ENCODE peak calls at places on chromosomes 12 and 14, in seven cellular contexts. A is fibroblast of lung, R is Caco-2, M is thoracic aorta, T is fibroblast of mammary gland, G is progenitor cell of endocrine pancreas, L is lower leg skin. V is an unnamed sample.

GRCh38 chr14:71620401-71620800 is 311.8 kb upstream of the RGS6 start:
- DNase-seq in A (peak), R (no peak), M (no peak), T (peak), G (no peak), L (no peak), V (no peak)

GRCh38 chr14:79278798-79279644 is 932.3 kb downstream of the DIO2 start:
- DNase-seq in A (peak), R (peak), M (peak), T (peak), G (peak), L (peak), V (peak)

GRCh38 chr12:56110571-56110970 is 5.9 kb upstream of the RPL41 start:
- DNase-seq in A (no peak), R (no peak), M (no peak), T (no peak), G (no peak), L (no peak), V (no peak)

GRCh38 chr12:9948606-9949286 is 16.6 kb upstream of the CLEC2A start:
- DNase-seq in A (no peak), R (no peak), M (no peak), T (no peak), G (no peak), L (no peak), V (no peak)

GRCh38 chr14:54186821-54187365 is 209.9 kb upstream of the CDKN3 start:
- DNase-seq in A (no peak), R (no peak), M (no peak), T (no peak), G (no peak), L (no peak), V (no peak)

GRCh38 chr12:6226002-6226700 is 26.0 kb downstream of the CD9 start:
- DNase-seq in A (peak), R (no peak), M (peak), T (peak), G (no peak), L (no peak), V (no peak)

GRCh38 chr12:80195143-80195726 is 95.9 kb downstream of the OTOGL start:
- DNase-seq in A (peak), R (peak), M (no peak), T (peak), G (peak), L (no peak), V (no peak)

GRCh38 chr14:99262977-99263448 is 9.0 kb downstream of the BCL11B start:
- DNase-seq in A (no peak), R (no peak), M (no peak), T (no peak), G (no peak), L (no peak), V (no peak)

GRCh38 chr14:100784523-100785337 is 41.2 kb upstream of the MEG3 start:
- DNase-seq in A (no peak), R (no peak), M (no peak), T (no peak), G (no peak), L (no peak), V (no peak)

GRCh38 chr12:109214131-109214530 is 95.0 kb downstream of the FOXN4 start:
- DNase-seq in A (peak), R (no peak), M (no peak), T (no peak), G (no peak), L (no peak), V (no peak)

GRCh38 chr14:36094963-36095362 is 81.6 kb downstream of the PTCSC3 start:
- DNase-seq in A (no peak), R (no peak), M (no peak), T (no peak), G (no peak), L (no peak), V (no peak)

GRCh38 chr14:98580131-98580678 is 691.8 kb downstream of the BCL11B start:
- DNase-seq in A (peak), R (peak), M (no peak), T (no peak), G (peak), L (no peak), V (no peak)

GRCh38 chr14:95686935-95687334 is 709 bp downstream of the TCL1B start:
- DNase-seq in A (no peak), R (no peak), M (no peak), T (no peak), G (no peak), L (peak), V (no peak)

GRCh38 chr14:86790408-86791364 is 1202.3 kb downstream of the GALC start:
- DNase-seq in A (peak), R (no peak), M (no peak), T (no peak), G (no peak), L (no peak), V (no peak)

GRCh38 chr12:29616664-29617409 is 119.4 kb upstream of the OVCH1 start:
- DNase-seq in A (peak), R (no peak), M (no peak), T (peak), G (no peak), L (no peak), V (no peak)

GRCh38 chr12:59596232-59597143 is 659 bp downstream of the SLC16A7 start:
- DNase-seq in A (peak), R (peak), M (peak), T (peak), G (peak), L (peak), V (peak)

GRCh38 chr14:87992349-87992719 is 648 bp downstream of the GALC start:
- DNase-seq in A (peak), R (no peak), M (no peak), T (peak), G (no peak), L (no peak), V (no peak)

GRCh38 chr14:69803753-69804152 is 6.7 kb upstream of the SLC10A1 start:
- DNase-seq in A (no peak), R (no peak), M (no peak), T (no peak), G (no peak), L (no peak), V (no peak)
- TF ChIP-seq CTCF in A (no peak), R (no peak), M (no peak), T (peak), G (peak), L (no peak), V (peak)

GRCh38 chr14:83217492-83217891 is 1683.8 kb upstream of the SEL1L start:
- DNase-seq in A (peak), R (no peak), M (no peak), T (peak), G (no peak), L (peak), V (no peak)
- TF ChIP-seq CTCF in A (peak), R (no peak), M (no peak), T (no peak), G (no peak), L (no peak), V (no peak)

GRCh38 chr12:131947482-131948027 is 2.2 kb upstream of the EP400 start:
- DNase-seq in A (no peak), R (no peak), M (no peak), T (no peak), G (no peak), L (peak), V (no peak)

GRCh38 chr12:131946757-131947156 is 3.0 kb upstream of the EP400 start:
- DNase-seq in A (no peak), R (no peak), M (no peak), T (no peak), G (no peak), L (peak), V (no peak)

GRCh38 chr12:131950182-131950913 is 606 bp downstream of the EP400 start:
- DNase-seq in A (no peak), R (peak), M (no peak), T (no peak), G (peak), L (peak), V (peak)

GRCh38 chr12:131948166-131948712 is 1.5 kb upstream of the EP400 start:
- DNase-seq in A (no peak), R (no peak), M (no peak), T (no peak), G (no peak), L (peak), V (no peak)

DNA sequence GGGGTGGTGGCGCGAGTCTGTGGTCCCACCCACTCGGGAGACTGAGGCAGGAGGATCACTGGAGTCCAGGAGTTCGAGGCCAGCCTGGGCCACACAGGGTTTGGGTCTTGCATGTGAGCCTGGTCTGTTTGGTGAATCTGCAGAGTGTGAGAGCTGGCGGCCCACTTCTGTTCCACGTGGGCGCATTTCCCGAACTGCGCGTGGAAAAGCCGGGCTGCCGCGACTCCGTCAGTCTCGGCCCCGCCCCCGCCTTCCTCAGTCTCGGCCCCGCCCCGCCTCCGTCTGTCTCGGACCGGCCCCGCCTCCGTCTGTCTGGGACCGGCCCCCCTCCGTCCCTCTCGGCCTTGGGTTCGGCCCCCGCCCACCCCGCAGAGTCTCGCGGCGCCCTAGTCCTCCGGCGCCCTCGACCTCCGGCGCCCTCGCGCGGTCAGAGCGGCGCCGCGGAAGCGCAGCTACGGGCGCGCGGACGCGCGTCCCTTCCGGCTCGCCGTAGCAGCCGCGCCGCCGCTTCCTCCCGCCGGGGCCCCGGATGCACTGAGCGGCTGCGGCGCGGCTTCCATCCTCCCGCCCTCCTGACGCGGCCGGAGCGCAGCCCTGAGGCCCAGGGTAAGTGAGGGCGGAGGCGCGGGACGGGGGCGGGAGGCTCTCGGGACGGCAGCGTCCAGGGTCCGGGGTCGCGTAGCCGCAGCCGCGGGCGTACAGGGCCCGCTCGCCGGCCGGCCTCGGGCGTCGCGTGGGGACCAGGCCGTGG is at the start of gene EP400:
- DNase-seq in A (peak), R (peak), M (peak), T (peak), G (peak), L (peak), V (peak)
- TF ChIP-seq CTCF in A (peak), R (peak), M (peak), T (no peak), G (peak), L (no peak), V (peak)

GRCh38 chr12:67068773-67069450 is 200.2 kb upstream of the CAND1 start:
- DNase-seq in A (peak), R (peak), M (no peak), T (peak), G (peak), L (peak), V (peak)
- TF ChIP-seq CTCF in A (no peak), R (no peak), M (no peak), T (no peak), G (no peak), L (no peak), V (no peak)

GRCh38 chr12:106345739-106346138 is 11.8 kb upstream of the POLR3B start:
- DNase-seq in A (peak), R (peak), M (no peak), T (peak), G (no peak), L (no peak), V (no peak)
- TF ChIP-seq CTCF in A (peak), R (no peak), M (no peak), T (peak), G (peak), L (no peak), V (peak)

GRCh38 chr12:100737168-100737567 is 57.4 kb upstream of the ANO4 start:
- DNase-seq in A (no peak), R (no peak), M (no peak), T (no peak), G (no peak), L (peak), V (no peak)
- TF ChIP-seq CTCF in A (no peak), R (no peak), M (no peak), T (no peak), G (no peak), L (no peak), V (no peak)

GRCh38 chr12:110893956-110894355 is 26.4 kb downstream of the MYL2 start:
- DNase-seq in A (no peak), R (no peak), M (no peak), T (no peak), G (no peak), L (no peak), V (no peak)

GRCh38 chr12:110889361-110889760 is 31.0 kb downstream of the MYL2 start:
- DNase-seq in A (no peak), R (no peak), M (no peak), T (no peak), G (no peak), L (no peak), V (no peak)

GRCh38 chr12:110883251-110883650 is 36.5 kb downstream of the CCDC63 start:
- DNase-seq in A (no peak), R (no peak), M (no peak), T (no peak), G (no peak), L (no peak), V (no peak)

GRCh38 chr12:110885152-110885840 is 35.1 kb downstream of the MYL2 start:
- DNase-seq in A (no peak), R (no peak), M (no peak), T (no peak), G (no peak), L (no peak), V (no peak)

GRCh38 chr12:110888256-110888991 is 32.0 kb downstream of the MYL2 start:
- DNase-seq in A (no peak), R (no peak), M (no peak), T (no peak), G (no peak), L (no peak), V (no peak)
- TF ChIP-seq CTCF in A (no peak), R (no peak), M (peak), T (no peak), G (peak), L (no peak), V (peak)

DNA sequence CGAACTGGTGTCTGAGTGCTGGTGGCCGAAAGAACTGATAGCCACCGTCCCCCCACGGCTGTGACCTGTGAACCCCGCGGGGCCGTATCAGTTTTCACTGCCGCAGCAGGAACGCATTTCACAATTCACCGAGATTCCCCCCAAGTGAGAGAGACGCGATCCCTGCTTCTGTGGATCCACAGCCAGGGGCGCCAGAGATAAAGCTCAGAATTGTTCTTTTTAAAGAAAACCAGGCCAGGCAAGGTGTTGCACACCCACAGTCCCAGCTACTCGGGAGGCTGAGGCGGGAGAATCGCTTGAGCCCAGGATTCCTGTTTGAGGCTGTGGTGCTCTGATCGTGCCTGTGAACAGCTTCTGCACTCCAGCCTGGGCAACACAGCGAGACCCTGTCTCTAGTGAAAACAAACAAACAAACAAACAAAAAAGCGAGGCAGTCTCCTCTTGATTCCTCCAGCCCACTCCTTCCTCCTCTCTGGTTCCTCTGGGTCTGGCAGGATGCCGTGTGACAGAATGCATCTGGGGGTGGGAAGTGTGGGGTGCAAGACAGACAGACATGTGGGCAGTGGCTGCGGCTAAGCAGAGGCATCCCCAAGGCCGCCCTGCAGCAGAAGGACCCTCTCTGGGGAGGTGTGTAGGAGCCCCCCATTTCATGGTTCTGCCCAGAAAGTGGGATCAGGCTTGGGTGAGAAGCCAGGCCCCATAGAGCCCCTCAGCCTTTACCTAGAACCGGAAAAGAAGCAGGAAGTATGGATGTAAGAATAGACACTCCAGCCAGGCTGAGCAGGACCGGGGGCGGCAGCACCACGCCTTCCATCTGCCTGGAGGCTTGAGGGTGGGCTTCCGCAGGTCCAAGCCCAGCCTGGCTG is 39.2 kb upstream of the PPP1R13B start:
- DNase-seq in A (no peak), R (no peak), M (no peak), T (peak), G (no peak), L (no peak), V (no peak)
- TF ChIP-seq CTCF in A (peak), R (no peak), M (no peak), T (peak), G (peak), L (no peak), V (peak)

V was measured in type B pancreatic cell.